ENCODE peak calls at places on chromosome 16, in four cellular contexts. F, R, J and Q are unnamed samples.

GRCh38 chr16:8920676-8921625 is 38.8 kb downstream of the LITAFD start:
- DNase-seq in F (no peak), R (no peak), J (no peak), Q (peak)

GRCh38 chr16:88857728-88858339 is 907 bp downstream of the TRAPPC2L start:
- DNase-seq in F (peak), R (peak), J (peak), Q (peak)

GRCh38 chr16:8828541-8829165 is 31.0 kb downstream of the PMM2 start:
- DNase-seq in F (no peak), R (no peak), J (no peak), Q (no peak)

GRCh38 chr16:53041196-53041977 is 11.3 kb downstream of the CHD9NB start:
- DNase-seq in F (no peak), R (no peak), J (peak), Q (peak)

GRCh38 chr16:53672461-53672860 is 31.2 kb downstream of the RPGRIP1L start:
- DNase-seq in F (no peak), R (no peak), J (no peak), Q (no peak)

GRCh38 chr16:74740795-74741304 is 33.8 kb downstream of the FA2H start:
- DNase-seq in F (no peak), R (no peak), J (peak), Q (peak)

GRCh38 chr16:60432472-60432871 is 1603.8 kb downstream of the CDH8 start:
- DNase-seq in F (no peak), R (no peak), J (no peak), Q (no peak)

GRCh38 chr16:54355251-54355650 is 68.7 kb upstream of the IRX3 start:
- DNase-seq in F (no peak), R (peak), J (no peak), Q (peak)

GRCh38 chr16:61812251-61812650 is 224.0 kb downstream of the CDH8 start:
- DNase-seq in F (no peak), R (no peak), J (no peak), Q (no peak)

GRCh38 chr16:27244363-27244755 is 24.2 kb downstream of the NSMCE1 start:
- DNase-seq in F (no peak), R (no peak), J (no peak), Q (no peak)

GRCh38 chr16:72469932-72470331 is 298.0 kb upstream of the PMFBP1 start:
- DNase-seq in F (no peak), R (no peak), J (no peak), Q (no peak)

GRCh38 chr16:86381491-86381890 is 128.8 kb upstream of the FOXF1 start:
- DNase-seq in F (no peak), R (no peak), J (no peak), Q (no peak)

GRCh38 chr16:84423416-84423837 is 55.1 kb downstream of the ATP2C2 start:
- DNase-seq in F (no peak), R (peak), J (no peak), Q (peak)

GRCh38 chr16:89829630-89830437 is 1.6 kb downstream of the SPIRE2 start:
- DNase-seq in F (no peak), R (no peak), J (no peak), Q (no peak)

GRCh38 chr16:49793244-49793643 is 62.7 kb downstream of the ZNF423 start:
- DNase-seq in F (no peak), R (no peak), J (no peak), Q (no peak)

GRCh38 chr16:5314377-5314776 is 216.8 kb upstream of the EEF2KMT start:
- DNase-seq in F (no peak), R (no peak), J (no peak), Q (no peak)

GRCh38 chr16:74724820-74725549 is 24.3 kb upstream of the MLKL start:
- DNase-seq in F (peak), R (peak), J (no peak), Q (peak)

GRCh38 chr16:19284207-19284606 is 1.3 kb upstream of the CLEC19A start:
- DNase-seq in F (no peak), R (peak), J (peak), Q (peak)

GRCh38 chr16:51317575-51317974 is 166.5 kb upstream of the SALL1 start:
- DNase-seq in F (no peak), R (no peak), J (no peak), Q (no peak)

GRCh38 chr16:81265658-81266451 is 27.4 kb downstream of the BCO1 start:
- DNase-seq in F (no peak), R (no peak), J (peak), Q (peak)

GRCh38 chr16:8736123-8736680 is 61.2 kb downstream of the TMEM186 start:
- DNase-seq in F (no peak), R (no peak), J (no peak), Q (no peak)

GRCh38 chr16:19898924-19899604 is 14.4 kb upstream of the GPRC5B start:
- DNase-seq in F (no peak), R (peak), J (no peak), Q (peak)

GRCh38 chr16:3013491-3013951 is 798 bp downstream of the CLDN9 start:
- DNase-seq in F (no peak), R (no peak), J (no peak), Q (no peak)

GRCh38 chr16:3010510-3010909 is 2.2 kb upstream of the CLDN9 start:
- DNase-seq in F (no peak), R (no peak), J (no peak), Q (no peak)

GRCh38 chr16:3012828-3013420 is at the start of gene CLDN9:
- DNase-seq in F (no peak), R (no peak), J (peak), Q (no peak)

GRCh38 chr16:3013998-3014690 is 1.4 kb downstream of the CLDN9 start:
- DNase-seq in F (no peak), R (no peak), J (no peak), Q (no peak)

DNA sequence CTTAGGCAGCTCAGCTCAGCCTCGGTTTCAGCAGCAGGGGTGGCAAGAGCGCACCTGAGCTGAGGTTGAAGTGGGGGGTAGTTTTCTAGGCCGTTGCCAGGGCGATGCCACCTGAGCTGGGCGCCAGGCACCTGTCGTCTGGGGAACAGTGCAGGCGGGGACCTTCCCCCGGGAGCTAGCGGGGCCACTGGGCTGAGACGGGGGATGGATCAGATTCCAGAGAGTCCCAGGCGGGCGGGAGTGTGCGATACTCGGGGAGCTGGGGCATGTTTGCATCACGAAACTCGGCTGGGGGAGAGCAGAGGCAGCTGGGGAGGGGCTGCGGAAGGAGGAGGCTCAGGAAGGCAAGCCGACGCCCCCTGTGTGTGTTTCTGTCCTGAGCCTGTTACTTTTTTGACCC is 477 bp upstream of the CLDN9 start:
- DNase-seq in F (no peak), R (no peak), J (no peak), Q (no peak)
- H3K4me3 ChIP-seq in F (no peak), R (no peak), J (no peak), Q (no peak)

GRCh38 chr16:67528222-67528869 is at the start of gene RIPOR1:
- DNase-seq in F (no peak), R (no peak), J (no peak), Q (no peak)

GRCh38 chr16:67528870-67529638 is 425 bp downstream of the RIPOR1 start:
- DNase-seq in F (no peak), R (no peak), J (no peak), Q (no peak)

GRCh38 chr16:67521095-67521804 is 7.4 kb upstream of the RIPOR1 start:
- DNase-seq in F (peak), R (peak), J (peak), Q (peak)

GRCh38 chr16:67526149-67526732 is 2.4 kb upstream of the RIPOR1 start:
- DNase-seq in F (no peak), R (no peak), J (no peak), Q (no peak)

GRCh38 chr16:67525176-67525860 is 3.3 kb upstream of the RIPOR1 start:
- DNase-seq in F (no peak), R (no peak), J (no peak), Q (no peak)
- TF ChIP-seq CTCF in F (peak), R (peak), J (no peak), Q (no peak)

DNA sequence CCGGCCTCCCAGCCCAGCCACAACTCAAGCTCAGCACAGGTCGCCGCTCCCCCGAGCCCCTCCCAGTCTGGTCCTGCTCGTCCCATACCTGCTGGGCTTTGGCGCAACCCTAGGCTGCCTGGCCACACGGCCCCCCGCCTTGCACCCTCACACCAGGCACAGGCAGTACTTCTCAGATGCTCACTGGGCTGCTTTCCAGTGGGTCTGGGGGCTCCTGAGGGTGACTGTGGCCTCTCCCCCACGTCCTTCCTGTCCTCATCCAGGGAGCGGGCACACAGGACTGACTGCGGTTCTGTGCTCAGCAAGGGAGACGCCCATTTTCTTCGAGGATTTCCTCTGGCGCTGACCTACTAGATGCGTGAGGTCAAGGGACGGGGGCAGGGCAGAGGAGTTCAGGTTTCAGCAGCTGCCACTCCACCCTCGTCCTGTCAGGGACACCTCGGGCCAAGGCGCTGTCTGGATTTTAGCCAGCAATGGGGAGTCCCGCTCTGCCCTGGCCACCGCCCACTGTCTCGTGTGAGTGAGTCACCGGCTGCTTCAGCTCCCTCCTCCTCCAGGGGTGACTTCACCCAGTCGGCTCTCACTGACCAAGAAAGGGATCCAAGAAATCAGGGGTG is 115.8 kb downstream of the NPIPB11 start:
- DNase-seq in F (peak), R (peak), J (peak), Q (peak)
- H3K4me3 ChIP-seq in F (peak), R (peak), J (peak), Q (no peak)

DNA sequence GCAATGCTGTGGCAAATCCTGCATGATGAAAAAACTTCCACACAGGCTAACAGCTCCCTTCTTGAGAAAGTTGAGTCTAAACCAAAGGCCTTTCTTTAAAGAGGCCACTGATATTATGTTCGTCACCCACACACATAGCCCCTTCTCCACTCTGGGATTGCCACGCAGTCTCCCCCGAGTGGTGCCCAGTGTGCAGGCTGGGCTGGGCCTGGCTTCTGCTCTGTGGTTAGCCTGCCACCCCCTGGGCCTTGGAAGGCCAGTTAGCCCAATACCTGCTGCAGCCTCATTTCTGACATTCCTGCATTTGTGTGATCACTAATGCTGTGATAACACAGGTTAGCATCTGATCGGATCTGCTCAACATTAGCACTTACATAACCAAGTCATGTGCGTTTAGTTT is 44.8 kb downstream of the CDH3 start:
- DNase-seq in F (no peak), R (no peak), J (no peak), Q (no peak)
- TF ChIP-seq CTCF in F (no peak), R (no peak), J (no peak), Q (no peak)

GRCh38 chr16:69325784-69326171 is 4.6 kb downstream of the PDF start:
- DNase-seq in F (no peak), R (no peak), J (no peak), Q (no peak)
- H3K4me3 ChIP-seq in F (no peak), R (no peak), J (no peak), Q (no peak)

DNA sequence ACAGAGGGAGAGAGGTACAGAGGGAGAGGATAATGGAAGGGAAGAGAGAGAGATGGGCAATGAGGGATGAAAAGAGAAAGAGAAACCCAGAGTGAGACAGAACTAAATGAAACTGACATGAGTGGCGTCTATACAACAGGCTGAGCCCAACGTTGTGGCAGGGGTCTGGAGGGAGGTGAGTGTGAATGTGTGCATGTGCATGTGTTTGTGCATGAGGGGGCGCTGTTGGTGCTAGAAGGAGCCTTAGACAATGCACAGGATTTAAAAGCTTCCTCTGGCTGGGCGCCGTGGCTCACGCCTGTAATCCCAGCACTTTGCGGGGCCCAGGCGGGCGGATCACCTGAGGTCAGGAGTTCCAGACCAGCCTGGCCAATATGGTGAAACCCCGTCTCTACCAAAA is 454.8 kb upstream of the CDH11 start:
- DNase-seq in F (no peak), R (no peak), J (no peak), Q (no peak)
- TF ChIP-seq CTCF in F (no peak), R (no peak), J (no peak), Q (no peak)

GRCh38 chr16:22815863-22816262 is 1.9 kb downstream of the HS3ST2 start:
- DNase-seq in F (no peak), R (no peak), J (no peak), Q (no peak)

GRCh38 chr16:22814330-22815105 is 556 bp downstream of the HS3ST2 start:
- DNase-seq in F (no peak), R (no peak), J (no peak), Q (no peak)

GRCh38 chr16:22813946-22814325 is at the start of gene HS3ST2:
- DNase-seq in F (no peak), R (no peak), J (no peak), Q (peak)

GRCh38 chr16:22816475-22816874 is 2.5 kb downstream of the HS3ST2 start:
- DNase-seq in F (no peak), R (no peak), J (no peak), Q (peak)

GRCh38 chr16:22813223-22813945 is 578 bp upstream of the HS3ST2 start:
- DNase-seq in F (no peak), R (no peak), J (no peak), Q (peak)
- H3K4me3 ChIP-seq in F (no peak), R (no peak), J (peak), Q (peak)

DNA sequence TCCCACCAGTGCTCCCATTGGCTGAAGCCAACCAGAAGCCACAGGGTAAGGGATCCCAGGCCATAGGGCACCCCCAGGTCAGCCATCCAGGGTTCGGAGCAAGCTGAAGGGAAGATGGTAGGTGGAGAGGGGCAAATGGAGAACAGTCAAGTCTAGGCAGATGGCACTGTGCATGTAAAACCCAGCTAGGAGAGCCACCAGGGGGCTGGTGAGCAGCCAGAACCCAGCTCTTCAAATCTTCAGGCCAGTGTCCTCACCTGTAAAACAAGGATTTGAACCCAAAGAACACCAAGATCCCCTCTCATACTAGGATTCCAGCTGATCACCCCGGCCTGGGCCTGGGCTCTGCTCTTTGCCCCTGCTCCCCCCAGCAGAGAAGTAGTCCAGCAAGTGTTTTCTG is 43.5 kb downstream of the GINS3 start:
- DNase-seq in F (no peak), R (no peak), J (no peak), Q (no peak)
- TF ChIP-seq CTCF in F (no peak), R (peak), J (no peak), Q (no peak)